ENCODE peak calls at places on chromosomes 13 and 19, in five cellular contexts. J is testis, B is uterus, U is body of pancreas, D is IMR-90. C is an unnamed sample.

GRCh38 chr19:29772696-29773095 is 39.1 kb upstream of the CCNE1 start:
- DNase-seq in D (no peak), U (no peak), J (peak; percentile 67), B (no peak), C (no peak)

GRCh38 chr13:107421028-107421427 is 794.3 kb downstream of the LIG4 start:
- DNase-seq in D (peak; percentile 75), U (no peak), J (no peak), B (no peak), C (no peak)

GRCh38 chr13:75769141-75769905 is 133.2 kb downstream of the LMO7 start:
- DNase-seq in U (no peak), B (no peak), D (no peak), J (no peak), C (no peak)

GRCh38 chr13:106691251-106691650 is 123.3 kb upstream of the ARGLU1 start:
- DNase-seq in B (no peak), D (no peak), U (no peak), J (no peak), C (no peak)

GRCh38 chr13:63651394-63651793 is 2235.7 kb upstream of the PCDH20 start:
- DNase-seq in D (no peak), J (no peak), B (no peak), U (no peak), C (no peak)

GRCh38 chr13:42354246-42355117 is 82.5 kb downstream of the AKAP11 start:
- DNase-seq in B (no peak), D (peak; percentile 48), U (peak; percentile 8), J (no peak), C (no peak)

GRCh38 chr19:38638461-38638860 is 9.0 kb upstream of the ACTN4 start:
- DNase-seq in U (no peak), B (no peak), J (no peak), D (no peak), C (no peak)

GRCh38 chr19:57434386-57435061 is 601 bp upstream of the ZNF749 start:
- DNase-seq in B (no peak), D (no peak), J (no peak), U (no peak), C (no peak)

GRCh38 chr13:26300140-26300539 is 46.2 kb downstream of the CDK8 start:
- DNase-seq in J (no peak), U (no peak), D (peak; percentile 86), B (no peak), C (no peak)

GRCh38 chr13:26295812-26296211 is 41.9 kb downstream of the CDK8 start:
- DNase-seq in B (no peak), U (no peak), J (no peak), D (no peak), C (no peak)

DNA sequence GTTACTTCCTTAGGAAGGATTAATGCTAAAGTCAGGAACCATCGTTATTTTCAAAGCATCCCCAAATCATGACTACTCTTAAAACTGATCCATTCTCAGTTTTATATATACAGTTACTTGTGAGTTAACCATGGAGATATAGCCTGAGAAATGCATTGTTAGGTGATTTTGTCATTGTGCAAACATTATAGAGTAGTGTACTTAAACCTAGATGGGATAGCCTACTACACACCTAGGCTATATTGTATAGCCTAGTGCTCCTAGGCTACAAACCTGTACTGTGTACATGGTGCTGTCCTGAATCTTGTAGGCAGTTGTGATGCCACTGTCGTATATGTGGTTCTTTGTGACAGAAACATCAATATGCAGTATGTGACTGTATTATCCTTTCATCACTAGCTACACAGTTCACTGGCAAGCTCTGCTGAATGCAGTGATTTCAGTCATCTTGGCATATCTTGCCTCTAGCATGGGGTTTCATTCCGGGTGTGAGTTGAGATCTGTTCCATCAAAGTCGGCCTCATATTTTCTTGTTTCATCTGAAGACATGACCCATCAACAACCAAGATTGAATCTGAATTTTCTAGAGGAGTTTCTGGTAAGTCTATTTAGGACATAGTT is 45.3 kb downstream of the CDK8 start:
- DNase-seq in U (no peak), J (no peak), D (peak; percentile 10), B (no peak), C (no peak)
- TF ChIP-seq POLR2A in U (no peak), J (no peak), D (no peak), B (no peak), C (no peak)

DNA sequence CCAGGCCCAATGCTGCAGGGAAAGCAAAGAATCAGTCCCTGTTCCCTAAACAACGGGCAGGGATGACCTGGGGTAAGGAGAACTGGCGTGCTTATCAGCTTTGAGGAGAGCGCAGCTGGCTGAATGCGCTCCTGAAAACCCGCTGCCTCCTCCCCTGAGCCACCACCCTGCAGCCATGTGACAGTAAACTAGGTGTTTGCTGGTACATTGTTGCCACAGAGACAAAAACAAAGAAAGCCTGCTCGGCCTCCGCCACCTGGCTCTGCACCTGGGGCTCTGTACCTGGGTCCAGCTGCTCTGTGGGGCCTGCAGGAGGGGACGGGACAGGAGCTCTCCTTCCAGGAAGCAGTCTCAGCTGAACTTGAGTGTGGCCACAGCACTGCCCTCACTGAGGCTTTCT is 21.8 kb downstream of the MCF2L start:
- DNase-seq in D (no peak), J (no peak), U (peak; percentile 88), B (no peak), C (no peak)
- TF ChIP-seq POLR2A in D (no peak), J (no peak), U (peak; percentile 26), B (no peak), C (no peak)

GRCh38 chr13:112346899-112347229 is 29.3 kb upstream of the SPACA7 start:
- DNase-seq in J (no peak), D (no peak), B (no peak), U (no peak), C (no peak)

GRCh38 chr13:112342841-112343361 is 33.3 kb upstream of the SPACA7 start:
- DNase-seq in U (no peak), B (no peak), J (no peak), D (no peak), C (no peak)

GRCh38 chr13:112343591-112343990 is 32.6 kb upstream of the SPACA7 start:
- DNase-seq in D (no peak), J (no peak), B (no peak), U (no peak), C (no peak)

GRCh38 chr13:112346173-112346898 is 29.8 kb upstream of the SPACA7 start:
- DNase-seq in J (no peak), B (no peak), U (peak; percentile 18), D (no peak), C (no peak)

DNA sequence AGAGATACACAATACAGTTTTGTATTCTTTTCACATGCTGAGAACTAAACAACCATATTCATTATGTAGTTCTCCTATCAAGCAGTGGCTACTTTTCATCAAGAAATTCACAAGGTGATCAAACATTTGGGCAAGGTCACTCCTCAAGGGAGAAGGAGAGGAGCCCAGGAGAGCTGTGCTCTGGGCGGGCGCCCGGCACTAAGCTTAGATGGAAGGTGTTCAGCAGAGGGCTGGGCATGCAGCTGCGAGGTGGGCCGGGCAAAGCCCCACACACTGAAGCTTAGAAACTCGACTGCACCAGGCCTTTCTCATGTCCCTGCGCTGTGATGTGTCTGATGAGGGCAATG is 30.4 kb upstream of the SPACA7 start:
- DNase-seq in D (no peak), U (no peak), J (no peak), B (no peak), C (no peak)
- TF ChIP-seq POLR2A in D (no peak), U (no peak), J (no peak), B (no peak), C (no peak)

DNA sequence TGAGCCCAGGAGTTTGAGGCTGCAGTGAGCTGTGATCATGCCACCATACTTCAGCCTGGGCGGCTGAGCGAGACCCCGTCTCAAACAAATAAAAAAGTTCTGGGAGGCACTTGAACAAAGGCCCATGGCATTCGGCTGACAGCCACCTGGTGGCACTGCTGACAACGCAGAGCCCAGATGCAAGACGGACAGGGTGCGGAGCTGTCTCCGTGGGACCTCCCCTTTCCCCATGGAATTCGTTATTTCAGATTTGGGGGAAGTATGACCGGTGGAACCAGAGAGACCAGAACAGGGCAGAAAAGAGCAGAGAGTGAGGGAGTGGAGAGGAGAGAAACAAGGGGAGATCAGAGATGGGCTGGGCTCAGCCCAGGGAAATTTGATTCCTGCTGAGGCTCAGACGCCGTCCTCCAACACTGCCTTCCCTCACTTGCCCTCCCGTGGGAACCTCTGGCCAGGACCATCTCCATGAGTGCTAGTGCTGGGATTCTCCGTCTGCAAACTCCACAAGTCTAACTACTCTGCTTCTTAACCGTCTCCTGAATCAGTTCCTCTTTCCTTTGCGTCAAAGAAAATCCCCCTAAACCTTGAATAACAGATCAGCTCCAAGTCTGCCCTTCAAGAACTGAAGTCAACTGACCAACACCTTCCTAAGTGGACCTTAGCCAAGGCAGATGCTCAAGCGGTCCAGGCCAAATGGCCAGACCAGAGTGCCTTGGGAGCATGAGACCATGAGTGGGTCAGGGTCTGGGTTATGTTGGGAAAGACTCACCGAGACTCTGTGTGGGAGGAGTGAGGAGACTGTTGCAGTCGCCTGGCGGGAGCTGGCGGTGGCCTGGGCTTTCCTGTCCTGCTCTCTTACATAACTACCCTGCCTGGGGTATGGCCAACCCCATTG is 11.9 kb upstream of the ATF5 start:
- DNase-seq in J (no peak), U (no peak), D (no peak), B (no peak), C (no peak)
- TF ChIP-seq POLR2A in J (no peak), U (no peak), D (no peak), B (no peak), C (no peak)

DNA sequence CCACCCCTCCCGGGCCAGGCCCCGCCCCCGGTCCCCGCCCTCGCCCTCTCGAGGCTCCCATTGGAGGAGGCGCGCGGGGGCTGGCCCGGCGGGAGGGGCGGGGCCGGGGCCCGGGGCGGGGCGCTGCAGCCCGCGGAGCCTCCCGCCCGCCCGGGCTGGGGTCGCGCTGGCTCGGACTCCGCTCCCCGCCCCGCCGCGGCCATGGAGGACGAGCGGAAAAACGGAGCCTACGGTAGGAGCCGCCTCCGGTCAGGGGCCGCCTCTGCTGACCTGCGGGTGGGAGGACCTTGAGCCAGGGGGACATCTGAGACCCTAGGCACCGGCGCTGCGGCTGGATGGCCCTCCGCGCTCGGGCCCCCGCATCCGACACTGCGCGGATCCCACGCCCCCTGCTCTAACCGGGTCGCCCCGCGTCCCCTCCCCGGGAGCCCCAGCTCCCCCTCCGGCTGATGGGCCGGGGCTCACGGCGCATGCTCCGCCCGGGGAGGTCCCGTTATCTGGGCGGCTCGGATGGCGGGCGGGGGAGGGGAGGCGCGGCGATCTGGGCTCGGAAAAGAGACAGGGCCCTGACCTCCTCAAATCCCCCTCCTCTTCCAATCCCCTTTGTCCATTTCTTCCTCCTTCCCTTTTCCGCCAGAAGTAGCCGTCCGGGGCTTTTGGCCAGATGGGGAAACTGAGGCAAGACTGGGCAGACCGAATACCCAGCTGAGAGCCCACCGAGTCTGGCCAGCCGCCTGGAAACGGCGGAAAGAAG is 15.4 kb upstream of the AP1M2 start:
- DNase-seq in D (peak; percentile 48), J (peak; percentile 92), B (peak; percentile 84), U (peak; percentile 88), C (peak; percentile 87)
- TF ChIP-seq POLR2A in D (no peak), J (no peak), B (peak; percentile 46), U (peak; percentile 55), C (peak; percentile 35)

GRCh38 chr19:45470147-45471081 is 2.6 kb downstream of the FOSB start:
- DNase-seq in J (no peak), U (peak; percentile 35), D (peak; percentile 67), B (peak; percentile 48), C (no peak)

GRCh38 chr19:45471116-45471865 is 3.5 kb downstream of the FOSB start:
- DNase-seq in U (peak; percentile 30), B (no peak), J (no peak), D (no peak), C (no peak)

GRCh38 chr19:45468803-45469131 is 971 bp downstream of the FOSB start:
- DNase-seq in J (no peak), U (no peak), B (no peak), D (no peak), C (no peak)

GRCh38 chr19:45469132-45469834 is 1.5 kb downstream of the FOSB start:
- DNase-seq in B (peak; percentile 92), D (peak; percentile 92), J (peak; percentile 95), U (peak; percentile 95), C (no peak)

GRCh38 chr19:45469835-45470146 is 2.0 kb downstream of the FOSB start:
- DNase-seq in D (no peak), U (no peak), J (peak; percentile 96), B (no peak), C (peak; percentile 45)
- TF ChIP-seq POLR2A in D (no peak), U (no peak), J (no peak), B (peak; percentile 62), C (no peak)

C was measured in H54.